ENCODE peak calls at places on chromosomes 1 and 21, in four cellular contexts. T is SJSA1, O is A172, W is epithelial cell of esophagus. H is an unnamed sample.

GRCh38 chr1:110197905-110198629 is 12.0 kb upstream of the KCNC4 start:
- DNase-seq in T (no peak), O (no peak), W (no peak), H (no peak)

GRCh38 chr1:179953974-179954493 is 576 bp upstream of the CEP350 start:
- DNase-seq in T (no peak), O (no peak), W (peak; percentile 59), H (peak; percentile 56)

GRCh38 chr1:21813542-21813941 is 1.5 kb downstream of the LDLRAD2 start:
- DNase-seq in T (no peak), O (no peak), W (no peak), H (no peak)

GRCh38 chr1:222618001-222618879 is at the start of gene MIA3:
- DNase-seq in T (no peak), O (no peak), W (peak; percentile 29), H (no peak)

GRCh38 chr1:203289281-203289981 is 15.9 kb upstream of the BTG2 start:
- DNase-seq in T (no peak), O (no peak), W (peak; percentile 61), H (no peak)

GRCh38 chr1:200380589-200381021 is 29.2 kb downstream of the ZNF281 start:
- DNase-seq in T (no peak), O (no peak), W (no peak), H (no peak)

GRCh38 chr1:29489471-29489870 is 253.1 kb downstream of the PTPRU start:
- DNase-seq in T (no peak), O (no peak), W (no peak), H (no peak)

GRCh38 chr1:23742670-23743286 is 493 bp upstream of the ELOA start:
- DNase-seq in T (peak; percentile 51), O (no peak), W (peak; percentile 33), H (peak; percentile 8)

GRCh38 chr1:241518447-241519307 is 878 bp downstream of the FH start:
- DNase-seq in T (peak; percentile 40), O (peak; percentile 20), W (peak; percentile 70), H (peak; percentile 23)

GRCh38 chr1:183281039-183281438 is 95.0 kb downstream of the LAMC2 start:
- DNase-seq in T (no peak), O (peak; percentile 61), W (peak; percentile 55), H (no peak)

GRCh38 chr1:177505905-177506590 is 335.3 kb downstream of the BRINP2 start:
- DNase-seq in T (no peak), O (no peak), W (peak; percentile 78), H (peak; percentile 73)

GRCh38 chr1:89221341-89221740 is 22.6 kb upstream of the GBP4 start:
- DNase-seq in T (no peak), O (no peak), W (peak; percentile 27), H (peak; percentile 7)

GRCh38 chr1:169149555-169150286 is 43.2 kb downstream of the ATP1B1 start:
- DNase-seq in T (no peak), O (no peak), W (no peak), H (no peak)

GRCh38 chr1:156750191-156750931 is 1.1 kb downstream of the HDGF start:
- DNase-seq in T (no peak), O (peak; percentile 26), W (peak; percentile 89), H (peak; percentile 46)

GRCh38 chr1:181013144-181013543 is 9.5 kb downstream of the STX6 start:
- DNase-seq in T (no peak), O (no peak), W (peak; percentile 14), H (no peak)

GRCh38 chr1:222594789-222595188 is 5.1 kb upstream of the TAF1A start:
- DNase-seq in T (no peak), O (no peak), W (no peak), H (no peak)

GRCh38 chr1:14968251-14968812 is 185.2 kb upstream of the TMEM51 start:
- DNase-seq in T (peak; percentile 78), O (peak; percentile 73), W (peak; percentile 76), H (peak; percentile 88)

GRCh38 chr1:162906485-162906884 is 45.5 kb upstream of the CCDC190 start:
- DNase-seq in T (no peak), O (peak; percentile 71), W (no peak), H (peak; percentile 14)

GRCh38 chr1:83998599-83999315 is at the start of gene TTLL7:
- DNase-seq in T (peak; percentile 81), O (peak; percentile 0), W (peak; percentile 73), H (peak; percentile 1)

GRCh38 chr21:37658994-37659458 is 257.2 kb downstream of the KCNJ6 start:
- DNase-seq in T (no peak), O (peak; percentile 86), W (peak; percentile 93), H (peak; percentile 79)

GRCh38 chr1:247266053-247266452 is 10.2 kb downstream of the VN1R5 start:
- DNase-seq in T (no peak), O (peak; percentile 49), W (peak; percentile 8), H (peak; percentile 37)

GRCh38 chr1:3746784-3747521 is 5.3 kb upstream of the CCDC27 start:
- DNase-seq in T (peak; percentile 79), O (peak; percentile 2), W (peak; percentile 80), H (no peak)

GRCh38 chr1:44174630-44175029 is 33.2 kb upstream of the KLF18 start:
- DNase-seq in T (no peak), O (no peak), W (no peak), H (no peak)

GRCh38 chr1:18100493-18101063 is 7.0 kb upstream of the IGSF21 start:
- DNase-seq in T (no peak), O (peak; percentile 36), W (peak; percentile 32), H (peak; percentile 56)

GRCh38 chr1:57340361-57341192 is 83.3 kb downstream of the DAB1 start:
- DNase-seq in T (no peak), O (no peak), W (peak; percentile 44), H (no peak)

GRCh38 chr1:92817986-92818764 is 13.7 kb upstream of the RPL5 start:
- DNase-seq in T (no peak), O (no peak), W (peak; percentile 59), H (no peak)

GRCh38 chr1:24426738-24427468 is 11.3 kb downstream of the NIPAL3 start:
- DNase-seq in T (no peak), O (no peak), W (no peak), H (no peak)

GRCh38 chr1:82515650-82516049 is 714.9 kb downstream of the ADGRL2 start:
- DNase-seq in T (no peak), O (no peak), W (peak; percentile 13), H (no peak)

GRCh38 chr1:183633676-183634343 is 1.8 kb downstream of the ARPC5 start:
- DNase-seq in T (peak; percentile 53), O (peak; percentile 89), W (peak; percentile 68), H (peak; percentile 90)

GRCh38 chr21:37684115-37684493 is 232.2 kb downstream of the KCNJ6 start:
- DNase-seq in T (no peak), O (no peak), W (no peak), H (no peak)

GRCh38 chr1:232110281-232111090 is 483.9 kb downstream of the DISC1 start:
- DNase-seq in T (peak; percentile 61), O (no peak), W (no peak), H (no peak)

GRCh38 chr1:206471415-206471801 is 1.1 kb downstream of the IKBKE start:
- DNase-seq in T (no peak), O (no peak), W (no peak), H (no peak)